ENCODE peak calls at places on chromosomes 12 and 14, in nine cellular contexts. M is foreskin fibroblast, J is MM.1S, S is colonic mucosa, B is mammary epithelial cell, E is heart right ventricle, V is endothelial cell of umbilical vein, G is GM06990, N is fibroblast of the aortic adventitia. X is an unnamed sample.

GRCh38 chr12:76618031-76618430 is 58.5 kb upstream of the OSBPL8 start:
- DNase-seq in M (no peak), J (peak), S (no peak), B (no peak), E (no peak), V (no peak), G (no peak), N (no peak), X (no peak)

GRCh38 chr12:4001869-4002268 is 128.7 kb upstream of the PARP11 start:
- DNase-seq in M (no peak), J (no peak), S (no peak), B (no peak), E (no peak), V (no peak), G (no peak), N (no peak), X (peak)

GRCh38 chr12:25286837-25287236 is 36.1 kb upstream of the KRAS start:
- DNase-seq in M (no peak), J (no peak), S (no peak), B (peak), E (no peak), V (no peak), G (no peak), N (no peak), X (no peak)

GRCh38 chr12:107612508-107612907 is 73.1 kb upstream of the PWP1 start:
- DNase-seq in M (peak), J (no peak), S (no peak), B (no peak), E (no peak), V (no peak), G (no peak), N (no peak), X (no peak)

GRCh38 chr12:106897082-106897481 is 58.6 kb upstream of the TMEM263 start:
- DNase-seq in M (no peak), J (no peak), S (no peak), B (no peak), E (no peak), V (peak), G (no peak), N (peak), X (no peak)

GRCh38 chr14:68268197-68268596 is 448.6 kb downstream of the RAD51B start:
- DNase-seq in M (no peak), J (peak), S (no peak), B (no peak), E (no peak), V (no peak), G (peak), N (no peak), X (no peak)

GRCh38 chr12:3114671-3115070 is 37.5 kb downstream of the TSPAN9 start:
- DNase-seq in M (no peak), J (no peak), S (no peak), B (no peak), E (no peak), V (no peak), G (no peak), N (no peak), X (no peak)

GRCh38 chr14:99755629-99756603 is 37.3 kb upstream of the EML1 start:
- DNase-seq in M (peak), J (no peak), S (peak), B (peak), E (peak), V (peak), G (no peak), N (peak), X (no peak)

GRCh38 chr12:109840349-109841073 is 7.3 kb upstream of the TRPV4 start:
- DNase-seq in M (no peak), J (no peak), S (peak), B (peak), E (no peak), V (no peak), G (no peak), N (no peak), X (no peak)

GRCh38 chr12:46455648-46456352 is 83.2 kb upstream of the SLC38A2 start:
- DNase-seq in M (no peak), J (no peak), S (no peak), B (peak), E (no peak), V (no peak), G (no peak), N (no peak), X (no peak)

GRCh38 chr12:292186-292585 is 29.6 kb upstream of the SLC6A13 start:
- DNase-seq in M (no peak), J (no peak), S (no peak), B (peak), E (no peak), V (no peak), G (no peak), N (no peak), X (no peak)

GRCh38 chr12:98893601-98894411 is 248.7 kb downstream of the APAF1 start:
- DNase-seq in M (no peak), J (no peak), S (no peak), B (no peak), E (no peak), V (no peak), G (no peak), N (no peak), X (no peak)

GRCh38 chr12:89357297-89357730 is 5.0 kb upstream of the DUSP6 start:
- DNase-seq in M (no peak), J (no peak), S (peak), B (no peak), E (no peak), V (no peak), G (no peak), N (no peak), X (no peak)

GRCh38 chr12:95169368-95169767 is 47.9 kb downstream of the FGD6 start:
- DNase-seq in M (peak), J (no peak), S (peak), B (peak), E (no peak), V (peak), G (no peak), N (peak), X (peak)

GRCh38 chr12:104974626-104975290 is 11.4 kb upstream of the NOPCHAP1 start:
- DNase-seq in M (no peak), J (peak), S (no peak), B (peak), E (no peak), V (no peak), G (peak), N (peak), X (no peak)

GRCh38 chr12:12244341-12244740 is 22.5 kb downstream of the LRP6 start:
- DNase-seq in M (no peak), J (no peak), S (no peak), B (no peak), E (no peak), V (no peak), G (no peak), N (no peak), X (no peak)

GRCh38 chr12:12240671-12241345 is 26.0 kb downstream of the LRP6 start:
- DNase-seq in M (no peak), J (no peak), S (no peak), B (peak), E (no peak), V (peak), G (no peak), N (peak), X (no peak)

GRCh38 chr12:12239127-12239526 is 27.7 kb downstream of the LRP6 start:
- DNase-seq in M (no peak), J (no peak), S (no peak), B (no peak), E (no peak), V (peak), G (no peak), N (no peak), X (no peak)

GRCh38 chr12:12236896-12237295 is 29.9 kb downstream of the LRP6 start:
- DNase-seq in M (no peak), J (no peak), S (no peak), B (no peak), E (no peak), V (no peak), G (no peak), N (no peak), X (no peak)

GRCh38 chr12:12238605-12239004 is 28.2 kb downstream of the LRP6 start:
- DNase-seq in M (no peak), J (no peak), S (no peak), B (no peak), E (no peak), V (no peak), G (no peak), N (no peak), X (no peak)
- H3K4me3 ChIP-seq in M (no peak), J (no peak), S (no peak), B (no peak), E (no peak), V (no peak), G (no peak), N (no peak), X (no peak)

GRCh38 chr12:51848843-51849735 is 571 bp upstream of the FIGNL2 start:
- DNase-seq in M (no peak), J (no peak), S (no peak), B (no peak), E (peak), V (peak), G (no peak), N (no peak), X (no peak)
- H3K4me3 ChIP-seq in M (no peak), J (no peak), S (no peak), B (no peak), E (peak), V (no peak), G (no peak), N (no peak), X (no peak)

DNA sequence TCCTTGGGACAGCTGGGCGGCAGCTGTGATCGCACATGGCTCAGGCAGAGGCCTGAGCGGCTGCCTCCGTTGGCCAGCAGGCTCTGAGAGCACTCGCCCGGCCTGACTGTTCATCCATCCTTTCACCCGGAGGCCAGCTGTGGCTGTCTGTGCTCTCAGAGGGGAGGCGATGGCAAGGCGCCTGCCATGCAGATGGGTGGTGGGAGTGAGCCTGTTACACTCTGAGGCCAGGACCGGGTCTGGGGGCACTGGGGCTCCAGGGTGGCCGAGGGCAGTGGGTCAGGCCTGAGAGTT is 292.3 kb downstream of the TMEM121 start:
- DNase-seq in M (no peak), J (no peak), S (no peak), B (no peak), E (no peak), V (no peak), G (no peak), N (no peak), X (no peak)
- H3K4me3 ChIP-seq in M (no peak), J (no peak), S (no peak), B (no peak), E (no peak), V (no peak), G (no peak), N (no peak), X (no peak)

GRCh38 chr14:94770251-94770749 is 387 bp upstream of the GSC start:
- DNase-seq in M (no peak), J (no peak), S (no peak), B (no peak), E (no peak), V (no peak), G (no peak), N (peak), X (no peak)

GRCh38 chr14:94767321-94767878 is 2.5 kb downstream of the GSC start:
- DNase-seq in M (no peak), J (no peak), S (no peak), B (no peak), E (no peak), V (no peak), G (no peak), N (no peak), X (no peak)

GRCh38 chr14:94768141-94768520 is 1.8 kb downstream of the GSC start:
- DNase-seq in M (no peak), J (no peak), S (no peak), B (no peak), E (no peak), V (no peak), G (no peak), N (no peak), X (no peak)

GRCh38 chr14:94769413-94770250 is at the start of gene GSC:
- DNase-seq in M (peak), J (peak), S (no peak), B (peak), E (peak), V (peak), G (no peak), N (peak), X (no peak)

GRCh38 chr14:94768521-94769412 is 1.1 kb downstream of the GSC start:
- DNase-seq in M (no peak), J (no peak), S (no peak), B (no peak), E (no peak), V (no peak), G (no peak), N (no peak), X (no peak)
- H3K4me3 ChIP-seq in M (no peak), J (no peak), S (peak), B (peak), E (peak), V (no peak), G (no peak), N (peak), X (no peak)

DNA sequence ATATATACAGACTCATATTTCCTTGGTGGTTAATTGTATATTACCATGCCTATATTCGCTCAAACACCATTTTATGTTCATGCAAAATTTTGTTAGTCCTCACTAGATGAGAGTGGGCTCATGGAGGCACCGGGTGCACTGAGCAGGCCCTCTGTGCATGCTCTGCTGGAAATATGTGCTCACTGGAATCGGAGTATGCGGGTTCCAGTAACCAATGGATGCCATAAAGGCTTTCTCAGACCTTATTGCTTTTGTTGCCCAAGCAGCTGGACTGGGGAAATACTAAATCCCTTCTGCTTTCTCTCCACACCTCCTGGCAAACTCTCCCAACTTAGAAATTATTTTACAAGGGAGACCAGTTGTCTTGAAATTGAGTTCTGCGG is 7.7 kb upstream of the HOXC6 start:
- DNase-seq in M (no peak), J (no peak), S (no peak), B (no peak), E (no peak), V (no peak), G (no peak), N (no peak), X (no peak)
- H3K4me3 ChIP-seq in M (no peak), J (no peak), S (no peak), B (peak), E (no peak), V (no peak), G (no peak), N (no peak), X (no peak)

GRCh38 chr14:82122678-82123077 is 589.0 kb upstream of the SEL1L start:
- DNase-seq in M (no peak), J (no peak), S (no peak), B (no peak), E (no peak), V (no peak), G (no peak), N (no peak), X (no peak)

DNA sequence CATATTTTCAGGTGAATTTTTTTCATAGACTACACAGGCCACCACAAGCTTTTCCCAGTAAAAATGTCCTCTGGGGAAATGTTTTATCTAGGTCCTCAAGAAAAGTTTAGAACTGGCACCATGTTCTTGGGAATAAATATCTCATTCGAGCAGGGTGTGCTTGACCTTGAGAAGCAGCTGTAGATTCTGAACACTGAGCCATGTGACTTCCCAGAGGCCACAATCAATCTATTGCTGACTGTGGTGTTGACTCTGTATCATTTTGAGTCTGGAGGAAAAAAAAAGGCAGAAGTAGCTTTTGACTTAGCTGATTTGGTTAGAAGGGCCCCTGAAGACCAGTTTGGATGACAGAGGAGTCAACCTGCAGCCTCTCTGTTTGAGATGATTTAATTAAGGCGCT is 592.3 kb upstream of the SEL1L start:
- DNase-seq in M (no peak), J (no peak), S (no peak), B (no peak), E (no peak), V (no peak), G (no peak), N (no peak), X (no peak)
- H3K4me3 ChIP-seq in M (no peak), J (no peak), S (no peak), B (no peak), E (no peak), V (no peak), G (no peak), N (no peak), X (no peak)

DNA sequence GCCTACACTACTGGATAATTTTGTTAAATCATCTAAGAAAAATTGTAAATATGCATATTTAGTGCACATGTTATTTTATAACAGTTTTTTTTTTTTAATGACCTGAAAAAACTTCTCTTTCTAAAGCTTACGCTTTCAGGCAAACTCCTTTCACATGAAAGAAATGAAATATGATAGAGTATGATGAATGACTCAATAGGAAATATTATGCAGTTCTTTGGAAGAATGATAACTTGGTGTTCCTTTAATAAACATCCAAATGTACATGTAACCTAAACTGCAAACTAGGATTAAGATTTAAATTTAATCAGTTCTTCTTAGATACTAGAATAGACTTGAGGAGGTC is 136.6 kb downstream of the FGD4 start:
- DNase-seq in M (no peak), J (no peak), S (no peak), B (no peak), E (no peak), V (peak), G (no peak), N (no peak), X (no peak)
- H3K4me3 ChIP-seq in M (peak), J (peak), S (no peak), B (no peak), E (peak), V (peak), G (no peak), N (peak), X (peak)

GRCh38 chr12:40013292-40013691 is 92.6 kb downstream of the SLC2A13 start:
- DNase-seq in M (no peak), J (no peak), S (no peak), B (no peak), E (no peak), V (no peak), G (no peak), N (no peak), X (no peak)

GRCh38 chr12:40011775-40012129 is 94.1 kb downstream of the SLC2A13 start:
- DNase-seq in M (no peak), J (no peak), S (no peak), B (no peak), E (no peak), V (peak), G (no peak), N (no peak), X (no peak)

GRCh38 chr12:40013847-40014246 is 92.0 kb downstream of the SLC2A13 start:
- DNase-seq in M (no peak), J (no peak), S (no peak), B (no peak), E (no peak), V (no peak), G (no peak), N (no peak), X (no peak)

GRCh38 chr12:40012709-40013108 is 93.2 kb downstream of the SLC2A13 start:
- DNase-seq in M (no peak), J (no peak), S (no peak), B (no peak), E (no peak), V (peak), G (no peak), N (no peak), X (no peak)

DNA sequence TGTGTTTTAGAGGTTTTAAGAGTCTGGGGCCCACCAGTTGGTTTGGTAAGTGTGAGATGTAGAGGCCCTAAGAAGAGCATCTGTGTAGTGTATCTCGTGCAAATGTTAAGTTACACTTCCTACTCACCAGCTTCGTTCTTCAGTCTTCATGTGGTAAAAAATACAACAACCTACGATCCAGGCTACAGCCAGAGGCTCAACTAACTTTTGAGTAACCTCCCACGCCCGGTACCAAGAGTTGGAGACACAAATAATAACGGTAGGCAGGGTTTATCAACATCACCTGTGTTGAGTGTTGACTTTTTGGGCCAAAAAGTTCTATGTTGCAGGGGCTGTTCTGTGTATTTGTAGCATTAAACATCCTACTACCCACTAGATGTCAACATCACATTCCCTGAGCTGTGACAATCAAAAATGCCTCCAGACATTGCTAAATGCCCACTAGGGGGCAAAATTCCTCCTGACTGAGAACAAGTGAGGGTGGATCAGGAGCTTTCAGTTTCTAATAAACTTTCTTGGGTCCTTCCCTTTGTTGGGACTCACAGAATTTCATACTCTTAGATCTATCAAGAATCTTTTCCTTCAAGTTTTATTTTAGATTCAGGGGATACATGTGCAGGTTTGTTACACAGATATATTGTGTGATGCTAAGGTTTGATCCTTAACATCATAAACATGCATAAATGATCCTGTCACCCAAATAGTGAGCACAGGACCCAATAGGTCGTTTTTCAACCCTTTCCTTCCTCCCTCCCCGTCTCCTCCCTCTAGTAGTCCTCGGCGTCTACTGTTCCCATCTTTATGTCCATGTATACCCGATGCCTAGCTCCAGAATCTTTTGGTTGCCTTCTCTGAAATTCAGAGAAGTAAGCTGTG is 94.7 kb downstream of the SLC2A13 start:
- DNase-seq in M (peak), J (peak), S (peak), B (peak), E (peak), V (peak), G (no peak), N (peak), X (peak)
- H3K4me3 ChIP-seq in M (no peak), J (peak), S (no peak), B (no peak), E (peak), V (no peak), G (peak), N (peak), X (no peak)

X was measured in HFF-Myc.